ENCODE peak calls at places on chromosomes 4 and X, in nine cellular contexts. B is SJSA1; G is activated CD4-positive, alpha-beta T cell treated with anti-CD3 and anti-CD28 coated beads for 24 hours; Z is neural progenitor cell; O is naive thymus-derived CD8-positive, alpha-beta T cell; A is mammary epithelial cell; C is central memory CD8-positive, alpha-beta T cell; Y is left colon; M is fibroblast of pulmonary artery. R is an unnamed sample.

GRCh38 chrX:9955506-9955905 is 11.7 kb upstream of the CLDN34 start:
- DNase-seq in B (no peak), G (no peak), Z (no peak), O (no peak), A (no peak), C (no peak), Y (no peak), M (peak), R (no peak)

GRCh38 chr4:80077639-80078038 is 4.6 kb upstream of the ANTXR2 start:
- DNase-seq in B (no peak), G (no peak), Z (no peak), O (no peak), A (peak), C (no peak), Y (no peak), M (peak), R (no peak)

GRCh38 chr4:183906736-183907651 is 1.9 kb downstream of the STOX2 start:
- DNase-seq in B (no peak), G (peak), Z (peak), O (no peak), A (no peak), C (no peak), Y (peak), M (no peak), R (no peak)

GRCh38 chr4:137421796-137422195 is 110.5 kb downstream of the PCDH18 start:
- DNase-seq in B (no peak), G (no peak), Z (no peak), O (no peak), A (no peak), C (no peak), Y (no peak), M (no peak), R (no peak)

GRCh38 chr4:25908491-25908901 is 5.5 kb upstream of the SMIM20 start:
- DNase-seq in B (peak), G (no peak), Z (no peak), O (no peak), A (peak), C (no peak), Y (no peak), M (peak), R (no peak)

GRCh38 chr4:82801910-82802521 is 3.4 kb upstream of the SCD5 start:
- DNase-seq in B (no peak), G (no peak), Z (no peak), O (no peak), A (peak), C (no peak), Y (no peak), M (peak), R (no peak)

GRCh38 chrX:34909151-34909550 is 33.4 kb upstream of the FAM47B start:
- DNase-seq in B (no peak), G (no peak), Z (no peak), O (no peak), A (no peak), C (no peak), Y (no peak), M (no peak), R (no peak)

GRCh38 chr4:20984011-20984836 is 284.0 kb downstream of the PACRGL start:
- DNase-seq in B (no peak), G (no peak), Z (peak), O (no peak), A (no peak), C (no peak), Y (peak), M (no peak), R (no peak)

GRCh38 chrX:71669492-71669891 is 2.1 kb downstream of the LOC101059915 start:
- DNase-seq in B (peak), G (no peak), Z (no peak), O (no peak), A (no peak), C (no peak), Y (no peak), M (no peak), R (no peak)

GRCh38 chr4:147136308-147136707 is 190.6 kb upstream of the TTC29 start:
- DNase-seq in B (no peak), G (no peak), Z (no peak), O (no peak), A (no peak), C (no peak), Y (no peak), M (peak), R (no peak)

GRCh38 chr4:138919094-138919936 is 96.3 kb upstream of the NOCT start:
- DNase-seq in B (peak), G (peak), Z (peak), O (peak), A (peak), C (no peak), Y (peak), M (peak), R (peak)

GRCh38 chrX:48971325-48972213 is at the start of gene KCND1:
- DNase-seq in B (no peak), G (peak), Z (peak), O (no peak), A (no peak), C (no peak), Y (peak), M (peak), R (no peak)

GRCh38 chr4:112514449-112515277 is 1.3 kb downstream of the NEUROG2 start:
- DNase-seq in B (no peak), G (no peak), Z (peak), O (no peak), A (no peak), C (no peak), Y (no peak), M (no peak), R (no peak)

GRCh38 chr4:77240469-77241066 is 83.6 kb downstream of the CCNG2 start:
- DNase-seq in B (peak), G (peak), Z (peak), O (peak), A (peak), C (peak), Y (peak), M (peak), R (peak)

GRCh38 chr4:139921551-139922184 is 232.3 kb downstream of the MAML3 start:
- DNase-seq in B (no peak), G (no peak), Z (peak), O (no peak), A (no peak), C (no peak), Y (peak), M (no peak), R (peak)

GRCh38 chr4:76374744-76375143 is 46.2 kb downstream of the CCDC158 start:
- DNase-seq in B (no peak), G (no peak), Z (no peak), O (no peak), A (no peak), C (no peak), Y (no peak), M (peak), R (no peak)

GRCh38 chr4:144583658-144584057 is 62.3 kb upstream of the HHIP start:
- DNase-seq in B (no peak), G (no peak), Z (no peak), O (no peak), A (peak), C (no peak), Y (no peak), M (peak), R (no peak)

GRCh38 chr4:2291705-2292651 is 30.1 kb upstream of the MXD4 start:
- DNase-seq in B (no peak), G (no peak), Z (no peak), O (no peak), A (no peak), C (no peak), Y (no peak), M (no peak), R (no peak)

GRCh38 chr4:82373816-82374740 is at the start of gene HNRNPD:
- DNase-seq in B (peak), G (peak), Z (peak), O (peak), A (peak), C (peak), Y (peak), M (peak), R (peak)

GRCh38 chr4:139910106-139910505 is 243.9 kb downstream of the MAML3 start:
- DNase-seq in B (no peak), G (no peak), Z (no peak), O (no peak), A (peak), C (no peak), Y (no peak), M (no peak), R (no peak)

GRCh38 chrX:24266996-24267395 is 46.9 kb downstream of the SUPT20HL2 start:
- DNase-seq in B (peak), G (no peak), Z (no peak), O (no peak), A (peak), C (no peak), Y (no peak), M (no peak), R (no peak)

GRCh38 chrX:149494844-149495565 is 10.1 kb downstream of the IDS start:
- DNase-seq in B (no peak), G (no peak), Z (no peak), O (no peak), A (peak), C (no peak), Y (no peak), M (no peak), R (no peak)

R was measured in prostate gland.